ENCODE peak calls at places on chromosomes 1 and 21, in four cellular contexts. One of them, this sample, is unnamed.
A peak's percentile ranks its signal among the peaks of the same experiment; 100 is the strongest.

GRCh38 chr1:61397915-61398314 is 315.6 kb downstream of the NFIA start:
- DNase-seq in HepG2: no peak
- DNase-seq in Panc1: no peak
- DNase-seq in left lung: no peak
- DNase-seq in this sample: no peak

GRCh38 chr1:156499703-156500577 is 635 bp downstream of the MEF2D start:
- DNase-seq in HepG2: no peak
- DNase-seq in left lung: peak; percentile 68
- DNase-seq in Panc1: no peak
- DNase-seq in this sample: peak; percentile 55

GRCh38 chr21:38596264-38597042 is 98.2 kb upstream of the ERG start:
- DNase-seq in Panc1: no peak
- DNase-seq in left lung: no peak
- DNase-seq in HepG2: peak; percentile 12
- DNase-seq in this sample: no peak

GRCh38 chr1:70504821-70505193 is 93.7 kb downstream of the CTH start:
- DNase-seq in HepG2: no peak
- DNase-seq in Panc1: no peak
- DNase-seq in left lung: no peak
- DNase-seq in this sample: no peak

GRCh38 chr1:167713330-167714081 is 8.3 kb upstream of the MPZL1 start:
- DNase-seq in left lung: no peak
- DNase-seq in Panc1: no peak
- DNase-seq in HepG2: no peak
- DNase-seq in this sample: no peak

GRCh38 chr1:100950776-100951175 is 54.9 kb downstream of the SLC30A7 start:
- DNase-seq in HepG2: no peak
- DNase-seq in Panc1: no peak
- DNase-seq in left lung: no peak
- DNase-seq in this sample: no peak

GRCh38 chr1:15526021-15526489 is 593 bp upstream of the DNAJC16 start:
- DNase-seq in HepG2: no peak
- DNase-seq in Panc1: no peak
- DNase-seq in left lung: peak; percentile 48
- DNase-seq in this sample: no peak

GRCh38 chr1:246157516-246157915 is 349.6 kb downstream of the SMYD3 start:
- DNase-seq in left lung: no peak
- DNase-seq in Panc1: no peak
- DNase-seq in HepG2: no peak
- DNase-seq in this sample: no peak

GRCh38 chr1:230351516-230351915 is 74.6 kb downstream of the PGBD5 start:
- DNase-seq in HepG2: no peak
- DNase-seq in left lung: no peak
- DNase-seq in Panc1: no peak
- DNase-seq in this sample: no peak

GRCh38 chr1:202144510-202145324 is at the start of gene ARL8A:
- DNase-seq in left lung: peak; percentile 81
- DNase-seq in HepG2: no peak
- DNase-seq in Panc1: no peak
- DNase-seq in this sample: peak; percentile 61

GRCh38 chr1:63368131-63368530 is 704 bp downstream of the ALG6 start:
- DNase-seq in Panc1: no peak
- DNase-seq in HepG2: peak; percentile 4
- DNase-seq in left lung: no peak
- DNase-seq in this sample: no peak

GRCh38 chr1:213055087-213055591 is 4.1 kb downstream of the RPS6KC1 start:
- DNase-seq in Panc1: no peak
- DNase-seq in HepG2: no peak
- DNase-seq in left lung: no peak
- DNase-seq in this sample: no peak

GRCh38 chr1:34780528-34780927 is 486 bp upstream of the GJB3 start:
- DNase-seq in HepG2: no peak
- DNase-seq in left lung: no peak
- DNase-seq in Panc1: no peak
- DNase-seq in this sample: no peak
- H3K4me3 ChIP-seq in HepG2: no peak overlapping the region
- H3K4me3 ChIP-seq in left lung: no peak overlapping the region
- H3K4me3 ChIP-seq in Panc1: no peak overlapping the region
- H3K4me3 ChIP-seq in this sample: no peak overlapping the region

GRCh38 chr1:3706651-3707297 is 45.5 kb upstream of the CCDC27 start:
- DNase-seq in HepG2: no peak
- DNase-seq in left lung: no peak
- DNase-seq in Panc1: no peak
- DNase-seq in this sample: no peak

GRCh38 chr1:3702528-3702927 is 49.7 kb upstream of the CCDC27 start:
- DNase-seq in Panc1: no peak
- DNase-seq in HepG2: no peak
- DNase-seq in left lung: no peak
- DNase-seq in this sample: no peak

GRCh38 chr1:3705341-3705950 is 46.8 kb upstream of the CCDC27 start:
- DNase-seq in HepG2: no peak
- DNase-seq in Panc1: no peak
- DNase-seq in left lung: no peak
- DNase-seq in this sample: no peak

GRCh38 chr1:3702990-3703728 is 49.1 kb upstream of the CCDC27 start:
- DNase-seq in HepG2: no peak
- DNase-seq in left lung: no peak
- DNase-seq in Panc1: no peak
- DNase-seq in this sample: no peak

GRCh38 chr1:3703786-3704396 is 48.4 kb upstream of the CCDC27 start:
- DNase-seq in Panc1: no peak
- DNase-seq in HepG2: no peak
- DNase-seq in left lung: no peak
- DNase-seq in this sample: no peak
- H3K4me1 ChIP-seq in Panc1: peaks cover 8% of the 10 kb centered on the region
- H3K4me1 ChIP-seq in HepG2: no peaks in the 10 kb centered on the region
- H3K4me1 ChIP-seq in left lung: no peaks in the 10 kb centered on the region
- H3K4me1 ChIP-seq in this sample: no peaks in the 10 kb centered on the region

GRCh38 chr1:153387001-153387400 is 3.9 kb downstream of the S100A8 start:
- DNase-seq in HepG2: no peak
- DNase-seq in left lung: no peak
- DNase-seq in Panc1: no peak
- DNase-seq in this sample: no peak

GRCh38 chr1:153389978-153390879 is 644 bp downstream of the S100A8 start:
- DNase-seq in HepG2: no peak
- DNase-seq in Panc1: no peak
- DNase-seq in left lung: no peak
- DNase-seq in this sample: no peak

GRCh38 chr1:153386500-153386901 is 4.4 kb downstream of the S100A8 start:
- DNase-seq in left lung: peak; percentile 72
- DNase-seq in HepG2: no peak
- DNase-seq in Panc1: no peak
- DNase-seq in this sample: no peak

GRCh38 chr1:153389394-153389793 is 1.5 kb downstream of the S100A8 start:
- DNase-seq in HepG2: no peak
- DNase-seq in left lung: no peak
- DNase-seq in Panc1: no peak
- DNase-seq in this sample: no peak

GRCh38 chr1:153387785-153388184 is 3.1 kb downstream of the S100A8 start:
- DNase-seq in left lung: no peak
- DNase-seq in HepG2: no peak
- DNase-seq in Panc1: no peak
- DNase-seq in this sample: no peak
- H3K27ac ChIP-seq in left lung: no peak overlapping the region
- H3K27ac ChIP-seq in HepG2: no peak overlapping the region
- H3K27ac ChIP-seq in Panc1: no peak overlapping the region
- H3K27ac ChIP-seq in this sample: no peak overlapping the region

GRCh38 chr1:52550447-52550846 is 2.4 kb downstream of the TUT4 start:
- DNase-seq in Panc1: no peak
- DNase-seq in HepG2: peak; percentile 83
- DNase-seq in left lung: no peak
- DNase-seq in this sample: no peak
- H3K4me3 ChIP-seq in Panc1: no peak overlapping the region
- H3K4me3 ChIP-seq in HepG2: peak overlapping the region; percentile 53
- H3K4me3 ChIP-seq in left lung: no peak overlapping the region
- H3K4me3 ChIP-seq in this sample: no peak overlapping the region

GRCh38 chr1:206925116-206925736 is 3.5 kb upstream of the FCMR start:
- DNase-seq in Panc1: no peak
- DNase-seq in left lung: peak; percentile 79
- DNase-seq in HepG2: peak; percentile 38
- DNase-seq in this sample: peak; percentile 58

GRCh38 chr1:206923961-206924548 is 2.3 kb upstream of the FCMR start:
- DNase-seq in Panc1: no peak
- DNase-seq in left lung: no peak
- DNase-seq in HepG2: no peak
- DNase-seq in this sample: no peak

GRCh38 chr1:206926286-206926685 is 4.5 kb upstream of the FCMR start:
- DNase-seq in HepG2: no peak
- DNase-seq in left lung: no peak
- DNase-seq in Panc1: no peak
- DNase-seq in this sample: no peak

GRCh38 chr1:206923009-206923960 is 1.5 kb upstream of the FCMR start:
- DNase-seq in left lung: no peak
- DNase-seq in Panc1: no peak
- DNase-seq in HepG2: no peak
- DNase-seq in this sample: peak; percentile 89

DNA sequence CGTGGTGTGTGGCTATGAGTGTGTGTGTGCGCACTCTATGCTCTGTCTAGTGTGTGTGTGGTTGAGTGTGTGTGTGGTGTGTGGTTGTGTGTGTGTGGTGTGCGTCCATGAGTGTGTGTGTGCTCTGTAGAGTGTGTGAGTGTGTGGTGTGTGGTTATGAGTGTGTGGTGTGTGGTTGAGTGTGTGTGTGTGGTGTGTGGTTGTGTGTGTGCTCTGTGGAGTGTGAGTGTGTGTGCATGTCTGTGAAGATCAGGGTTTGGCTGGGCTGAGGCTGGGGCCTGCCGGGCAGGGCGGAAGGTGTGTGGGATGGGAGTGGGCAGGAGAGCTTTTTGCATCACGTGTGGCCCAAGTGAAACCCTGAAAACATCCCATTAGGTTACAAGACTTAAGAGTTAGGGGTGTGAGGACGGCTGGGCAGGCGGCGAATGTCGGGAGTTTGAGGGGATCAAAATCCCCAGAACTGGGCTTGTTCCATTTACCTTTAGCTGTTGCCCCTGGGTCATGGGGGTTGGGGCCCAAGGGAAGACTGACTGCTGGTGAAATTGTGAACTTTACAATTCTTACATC is 2.9 kb upstream of the FCMR start:
- DNase-seq in Panc1: no peak
- DNase-seq in HepG2: no peak
- DNase-seq in left lung: no peak
- DNase-seq in this sample: no peak
- H3K4me1 ChIP-seq in Panc1: no peaks in the 10 kb centered on the region
- H3K4me1 ChIP-seq in HepG2: peaks cover 35% of the 10 kb centered on the region
- H3K4me1 ChIP-seq in left lung: peaks cover 4% of the 10 kb centered on the region
- H3K4me1 ChIP-seq in this sample: peaks cover 56% of the 10 kb centered on the region

GRCh38 chr1:164602480-164603093 is 43.6 kb downstream of the PBX1 start:
- DNase-seq in HepG2: no peak
- DNase-seq in left lung: peak; percentile 66
- DNase-seq in Panc1: no peak
- DNase-seq in this sample: no peak
- H3K27ac ChIP-seq in HepG2: no peak overlapping the region
- H3K27ac ChIP-seq in left lung: peak overlapping the region; percentile 53
- H3K27ac ChIP-seq in Panc1: no peak overlapping the region
- H3K27ac ChIP-seq in this sample: no peak overlapping the region

DNA sequence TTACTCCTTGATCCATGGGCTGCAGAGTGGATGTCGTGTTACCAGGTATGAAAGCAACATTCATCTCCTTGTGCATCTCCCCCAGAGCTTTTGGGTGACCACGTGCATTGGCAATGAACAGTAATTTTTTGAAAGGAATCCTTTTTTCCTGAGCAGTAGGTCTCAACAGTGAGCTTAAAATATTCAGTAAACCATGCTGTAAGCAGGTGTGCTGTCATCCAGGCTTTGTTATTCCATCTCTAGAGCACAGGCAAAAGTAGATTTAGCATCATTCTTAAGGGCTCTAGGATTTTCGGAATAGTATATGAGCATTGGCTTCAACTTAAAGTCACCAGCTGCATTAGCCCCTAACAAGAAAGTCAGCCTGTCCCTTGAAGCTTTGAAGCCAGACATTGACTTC is 27.3 kb downstream of the AGPAT3 start:
- DNase-seq in Panc1: no peak
- DNase-seq in left lung: no peak
- DNase-seq in HepG2: no peak
- DNase-seq in this sample: no peak
- H3K4me3 ChIP-seq in Panc1: no peak overlapping the region
- H3K4me3 ChIP-seq in left lung: no peak overlapping the region
- H3K4me3 ChIP-seq in HepG2: no peak overlapping the region
- H3K4me3 ChIP-seq in this sample: no peak overlapping the region

GRCh38 chr21:41755934-41756773 is 10.7 kb downstream of the RIPK4 start:
- DNase-seq in left lung: peak; percentile 30
- DNase-seq in HepG2: no peak
- DNase-seq in Panc1: no peak
- DNase-seq in this sample: no peak
- H3K4me1 ChIP-seq in left lung: peaks cover 8% of the 10 kb centered on the region
- H3K4me1 ChIP-seq in HepG2: peaks cover 52% of the 10 kb centered on the region
- H3K4me1 ChIP-seq in Panc1: peaks cover 87% of the 10 kb centered on the region
- H3K4me1 ChIP-seq in this sample: peaks cover 3% of the 10 kb centered on the region

DNA sequence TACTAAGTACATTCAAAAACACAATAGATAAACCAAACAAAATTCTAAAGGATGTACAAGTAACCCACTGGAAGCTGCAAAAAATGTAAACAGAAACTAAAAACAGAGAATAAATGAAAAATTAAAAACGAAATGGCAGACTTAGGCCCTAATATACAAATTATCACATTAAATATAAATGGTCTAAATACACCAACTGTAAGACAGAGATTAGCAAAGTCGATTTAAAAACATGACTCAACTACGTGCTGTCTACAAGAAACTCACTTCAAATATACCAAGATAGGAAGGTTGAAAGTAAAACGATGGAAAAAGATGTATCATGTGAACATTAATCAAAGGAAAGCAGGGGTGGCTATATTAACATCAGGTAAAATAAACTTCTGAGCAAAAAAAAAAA is 23.1 kb downstream of the SLC19A1 start:
- DNase-seq in Panc1: no peak
- DNase-seq in left lung: no peak
- DNase-seq in HepG2: no peak
- DNase-seq in this sample: no peak
- H3K27ac ChIP-seq in Panc1: no peak overlapping the region
- H3K27ac ChIP-seq in left lung: no peak overlapping the region
- H3K27ac ChIP-seq in HepG2: no peak overlapping the region
- H3K27ac ChIP-seq in this sample: no peak overlapping the region

This sample was measured in CD8-positive, alpha-beta T cell.